ENCODE peak calls at places on chromosomes 11 and 22, in nine cellular contexts. B, Q, P, H, J, G, E, Y and C are unnamed samples.

GRCh38 chr11:47324520-47324919 is 28.0 kb downstream of the MYBPC3 start:
- DNase-seq in B (no peak), Q (no peak), P (no peak), H (no peak), J (no peak), G (no peak), E (no peak), Y (no peak), C (no peak)

GRCh38 chr11:130426223-130427048 is 2.0 kb downstream of the ADAMTS8 start:
- DNase-seq in B (no peak), Q (no peak), P (no peak), H (no peak), J (no peak), G (no peak), E (no peak), Y (no peak), C (peak; percentile 71)

GRCh38 chr11:45021692-45022130 is 71.0 kb upstream of the TP53I11 start:
- DNase-seq in B (no peak), Q (peak; percentile 35), P (no peak), H (no peak), J (no peak), G (no peak), E (peak; percentile 52), Y (no peak), C (peak; percentile 37)

GRCh38 chr11:11555228-11555627 is 66.6 kb downstream of the GALNT18 start:
- DNase-seq in B (no peak), Q (peak; percentile 17), P (no peak), H (no peak), J (no peak), G (no peak), E (peak; percentile 28), Y (no peak), C (peak; percentile 99)

GRCh38 chr11:72576196-72576595 is 98.0 kb downstream of the PDE2A start:
- DNase-seq in B (no peak), Q (no peak), P (no peak), H (no peak), J (no peak), G (no peak), E (no peak), Y (no peak), C (no peak)

GRCh38 chr22:49290286-49290685 is 537.4 kb downstream of the BRD1 start:
- DNase-seq in B (no peak), Q (no peak), P (no peak), H (no peak), J (no peak), G (no peak), E (no peak), Y (no peak), C (no peak)

GRCh38 chr22:24190566-24191208 is 9.4 kb downstream of the SUSD2 start:
- DNase-seq in B (no peak), Q (no peak), P (no peak), H (no peak), J (no peak), G (no peak), E (no peak), Y (no peak), C (no peak)

GRCh38 chr11:35619754-35620640 is 1.7 kb downstream of the FJX1 start:
- DNase-seq in B (no peak), Q (no peak), P (peak; percentile 43), H (peak; percentile 32), J (no peak), G (no peak), E (peak; percentile 40), Y (no peak), C (peak; percentile 7)

GRCh38 chr11:94149435-94149834 is 20.8 kb downstream of the PANX1 start:
- DNase-seq in B (no peak), Q (no peak), P (no peak), H (peak; percentile 79), J (no peak), G (no peak), E (no peak), Y (no peak), C (no peak)

GRCh38 chr11:109424893-109425292 is 2.9 kb downstream of the C11orf87 start:
- DNase-seq in B (no peak), Q (peak; percentile 52), P (peak; percentile 26), H (peak; percentile 59), J (no peak), G (no peak), E (peak; percentile 47), Y (no peak), C (no peak)

GRCh38 chr11:126327280-126328000 is 23.6 kb downstream of the DCPS start:
- DNase-seq in B (no peak), Q (no peak), P (no peak), H (no peak), J (no peak), G (no peak), E (no peak), Y (no peak), C (no peak)

GRCh38 chr11:73335204-73335923 is 27.3 kb downstream of the ARHGEF17 start:
- DNase-seq in B (peak; percentile 74), Q (peak; percentile 85), P (peak; percentile 90), H (peak; percentile 94), J (peak; percentile 63), G (no peak), E (peak; percentile 87), Y (peak; percentile 82), C (peak; percentile 78)

GRCh38 chr11:59053387-59053786 is 32.7 kb upstream of the GLYATL1B start:
- DNase-seq in B (peak; percentile 82), Q (peak; percentile 73), P (peak; percentile 19), H (peak; percentile 75), J (peak; percentile 66), G (peak; percentile 19), E (peak; percentile 64), Y (peak; percentile 81), C (peak; percentile 66)